ENCODE peak calls at places on chromosomes 13 and 19, in six cellular contexts. F is stimulated activated CD8-positive, alpha-beta memory T cell treated with anti-CD3 and anti-CD28 coated beads, Interleukin-7, amount 100 ng/mL, for 48 hours; T is effector CD4-positive, alpha-beta T cell; K is pancreas; N is RWPE1; G is KBM-7. Q is an unnamed sample.

GRCh38 chr19:6821639-6822310 is 49.3 kb downstream of the VAV1 start:
- DNase-seq in T (no peak), G (no peak), F (no peak), K (no peak), N (no peak), Q (no peak)

GRCh38 chr13:20911037-20911436 is 8.5 kb upstream of the XPO4 start:
- DNase-seq in N (no peak), F (no peak), G (no peak), K (no peak), T (no peak), Q (no peak)

GRCh38 chr19:6648141-6648715 is 21.7 kb downstream of the TNFSF14 start:
- DNase-seq in T (no peak), F (no peak), K (no peak), N (no peak), G (no peak), Q (no peak)

GRCh38 chr13:105991622-105992254 is 543.7 kb downstream of the EFNB2 start:
- DNase-seq in N (peak), T (no peak), F (no peak), G (no peak), K (peak), Q (peak)

GRCh38 chr19:17860993-17861360 is 1.3 kb downstream of the RPL18A start:
- DNase-seq in T (no peak), F (no peak), K (no peak), G (no peak), N (no peak), Q (no peak)

GRCh38 chr19:41784337-41785239 is 11.8 kb upstream of the CEACAM3 start:
- DNase-seq in G (peak), T (no peak), F (no peak), K (no peak), N (no peak), Q (no peak)

GRCh38 chr13:80157261-80157942 is 183.5 kb downstream of the SPRY2 start:
- DNase-seq in N (no peak), K (no peak), F (no peak), T (no peak), G (no peak), Q (no peak)

GRCh38 chr19:18730885-18731513 is 47.5 kb downstream of the CRTC1 start:
- DNase-seq in T (no peak), G (peak), N (no peak), F (no peak), K (no peak), Q (no peak)

GRCh38 chr19:3142292-3142670 is 6.4 kb downstream of the GNA15 start:
- DNase-seq in F (no peak), T (no peak), G (no peak), K (no peak), N (peak), Q (no peak)

GRCh38 chr19:42226886-42227285 is 6.8 kb downstream of the ZNF526 start:
- DNase-seq in K (no peak), G (no peak), N (no peak), T (no peak), F (no peak), Q (no peak)

GRCh38 chr19:28406237-28406596 is 806.7 kb downstream of the UQCRFS1 start:
- DNase-seq in N (no peak), K (no peak), G (no peak), F (no peak), T (no peak), Q (no peak)

GRCh38 chr13:98452851-98453250 is 124.1 kb downstream of the STK24 start:
- DNase-seq in K (no peak), N (no peak), F (no peak), T (no peak), G (no peak), Q (no peak)

GRCh38 chr13:42107006-42107405 is 58.6 kb downstream of the DGKH start:
- DNase-seq in N (no peak), F (no peak), T (no peak), G (no peak), K (no peak), Q (no peak)

GRCh38 chr19:11096210-11096841 is 7.1 kb downstream of the LDLR start:
- DNase-seq in F (no peak), N (no peak), K (no peak), G (peak), T (no peak), Q (no peak)

GRCh38 chr13:24670927-24671326 is 9.3 kb upstream of the ATP12A start:
- DNase-seq in F (no peak), G (peak), K (no peak), T (no peak), N (peak), Q (no peak)

GRCh38 chr19:14035706-14036105 is 4.1 kb downstream of the IL27RA start:
- DNase-seq in K (no peak), N (no peak), T (no peak), G (no peak), F (no peak), Q (no peak)

GRCh38 chr13:113058988-113059850 is 46.4 kb upstream of the F7 start:
- DNase-seq in K (no peak), T (no peak), G (no peak), N (no peak), F (no peak), Q (no peak)

GRCh38 chr13:49669735-49670309 is 21.5 kb downstream of the EBPL start:
- DNase-seq in N (peak), G (peak), T (no peak), K (peak), F (no peak), Q (peak)

GRCh38 chr19:57850553-57851017 is 926 bp downstream of the ZNF587 start:
- DNase-seq in G (peak), T (no peak), K (no peak), N (peak), F (no peak), Q (peak)

GRCh38 chr19:19628499-19629134 is 597 bp upstream of the LPAR2 start:
- DNase-seq in T (peak), N (peak), G (no peak), K (peak), F (no peak), Q (peak)

GRCh38 chr13:26831336-26831908 is 70.8 kb upstream of the GPR12 start:
- DNase-seq in N (no peak), G (no peak), T (no peak), K (no peak), F (no peak), Q (no peak)

GRCh38 chr19:7494416-7495098 is 5.7 kb upstream of the PEX11G start:
- DNase-seq in N (no peak), G (no peak), T (no peak), K (peak), F (no peak), Q (peak)

GRCh38 chr19:623974-624373 is 9.4 kb downstream of the POLRMT start:
- DNase-seq in T (no peak), K (no peak), G (no peak), N (no peak), F (no peak), Q (no peak)

GRCh38 chr19:7658219-7658686 is 10.6 kb upstream of the RETN start:
- DNase-seq in T (peak), G (no peak), K (no peak), N (no peak), F (no peak), Q (no peak)

GRCh38 chr13:109712187-109712601 is 74.2 kb downstream of the IRS2 start:
- DNase-seq in N (no peak), K (no peak), F (no peak), G (no peak), T (no peak), Q (no peak)

GRCh38 chr19:47228168-47228936 is 2.6 kb downstream of the BBC3 start:
- DNase-seq in T (peak), G (peak), K (peak), F (no peak), N (no peak), Q (peak)

GRCh38 chr19:48556163-48556562 is 4.2 kb downstream of the SULT2B1 start:
- DNase-seq in G (no peak), N (peak), F (no peak), K (no peak), T (no peak), Q (no peak)

GRCh38 chr19:36850646-36851442 is at the start of gene ZNF345:
- DNase-seq in F (peak), G (peak), K (peak), N (peak), T (peak), Q (peak)

GRCh38 chr13:88000239-88000638 is 329.1 kb downstream of the SLITRK5 start:
- DNase-seq in F (no peak), N (no peak), G (no peak), T (no peak), K (no peak), Q (no peak)

GRCh38 chr13:74134777-74135305 is 637 bp upstream of the KLF12 start:
- DNase-seq in N (peak), K (peak), G (peak), T (peak), F (peak), Q (peak)

GRCh38 chr19:38970664-38971532 is 4.6 kb downstream of the FBXO17 start:
- DNase-seq in K (no peak), N (no peak), G (no peak), F (no peak), T (no peak), Q (no peak)

GRCh38 chr19:14059093-14059480 is 2.8 kb downstream of the PALM3 start:
- DNase-seq in T (peak), N (no peak), K (no peak), F (no peak), G (no peak), Q (peak)

GRCh38 chr13:101792189-101792588 is 339.7 kb downstream of the ITGBL1 start:
- DNase-seq in N (no peak), T (no peak), K (no peak), F (no peak), G (no peak), Q (no peak)

GRCh38 chr13:29397265-29397664 is 198.2 kb downstream of the SLC7A1 start:
- DNase-seq in G (no peak), K (no peak), F (no peak), N (no peak), T (no peak), Q (no peak)

GRCh38 chr19:5539431-5539833 is 28.3 kb downstream of the TINCR start:
- DNase-seq in G (no peak), T (no peak), F (no peak), K (no peak), N (no peak), Q (no peak)

GRCh38 chr19:16254851-16255408 is 57.2 kb downstream of the AP1M1 start:
- DNase-seq in K (no peak), N (no peak), T (no peak), G (no peak), F (no peak), Q (no peak)

GRCh38 chr19:3207466-3208242 is 16.8 kb upstream of the CELF5 start:
- DNase-seq in K (no peak), T (no peak), F (no peak), N (no peak), G (no peak), Q (no peak)

Q was measured in stomach.